ENCODE peak calls at places on chromosomes 2 and 18, in nine cellular contexts. F is bronchial epithelial cell; P is astrocyte of the spinal cord; O is coronary artery; Z is psoas muscle; N is IMR-90; A is CD8-positive, alpha-beta T cell; S is nephron progenitor cell; J is neural crest cell. H is an unnamed sample.
A peak's percentile ranks its signal among the peaks of the same experiment; 100 is the strongest.

GRCh38 chr2:128466377-128467175 is 147.9 kb upstream of the HS6ST1 start:
- DNase-seq in F (no peak), P (no peak), O (peak; percentile 88), Z (peak; percentile 72), N (no peak), A (no peak), S (no peak), J (no peak), H (peak; percentile 10)

GRCh38 chr2:62475172-62476011 is 30.6 kb downstream of the TMEM17 start:
- DNase-seq in F (peak; percentile 27), P (peak; percentile 28), O (no peak), Z (no peak), N (no peak), A (peak; percentile 16), S (peak; percentile 24), J (no peak), H (peak; percentile 26)

GRCh38 chr18:6482198-6482977 is 67.7 kb upstream of the L3MBTL4 start:
- DNase-seq in F (peak; percentile 38), P (peak; percentile 67), O (peak; percentile 80), Z (peak; percentile 75), N (peak; percentile 67), A (no peak), S (peak; percentile 78), J (peak; percentile 57), H (peak; percentile 25)

GRCh38 chr18:45722899-45723298 is 1.1 kb upstream of the SLC14A1 start:
- DNase-seq in F (peak; percentile 73), P (peak; percentile 83), O (no peak), Z (peak; percentile 53), N (peak; percentile 77), A (peak; percentile 69), S (peak; percentile 85), J (peak; percentile 75), H (peak; percentile 60)

GRCh38 chr2:175600024-175600831 is 401.8 kb downstream of the LNPK start:
- DNase-seq in F (peak; percentile 52), P (no peak), O (no peak), Z (peak; percentile 27), N (no peak), A (no peak), S (no peak), J (no peak), H (no peak)

GRCh38 chr2:217625475-217626245 is 377.1 kb downstream of the TNS1 start:
- DNase-seq in F (no peak), P (peak; percentile 6), O (peak; percentile 9), Z (no peak), N (peak; percentile 69), A (no peak), S (no peak), J (no peak), H (no peak)

GRCh38 chr2:218896501-218897393 is 16.1 kb downstream of the WNT10A start:
- DNase-seq in F (peak; percentile 49), P (no peak), O (no peak), Z (no peak), N (peak; percentile 31), A (peak; percentile 84), S (peak; percentile 61), J (no peak), H (peak; percentile 86)

GRCh38 chr18:21933931-21934765 is 193.6 kb downstream of the MIB1 start:
- DNase-seq in F (no peak), P (no peak), O (no peak), Z (no peak), N (no peak), A (no peak), S (no peak), J (no peak), H (no peak)

GRCh38 chr2:226478121-226478809 is 321.4 kb downstream of the IRS1 start:
- DNase-seq in F (peak; percentile 70), P (peak; percentile 96), O (peak; percentile 79), Z (peak; percentile 52), N (peak; percentile 96), A (no peak), S (no peak), J (no peak), H (no peak)

GRCh38 chr18:45503988-45504387 is 111.3 kb upstream of the SLC14A2 start:
- DNase-seq in F (no peak), P (peak; percentile 33), O (no peak), Z (no peak), N (no peak), A (no peak), S (no peak), J (no peak), H (no peak)

GRCh38 chr2:120260736-120261135 is 8.1 kb downstream of the RALB start:
- DNase-seq in F (no peak), P (no peak), O (no peak), Z (no peak), N (no peak), A (no peak), S (no peak), J (no peak), H (no peak)

GRCh38 chr2:1645761-1646476 is 98.4 kb downstream of the PXDN start:
- DNase-seq in F (no peak), P (no peak), O (peak; percentile 56), Z (no peak), N (no peak), A (no peak), S (no peak), J (no peak), H (no peak)

GRCh38 chr2:1641498-1641897 is 102.8 kb downstream of the PXDN start:
- DNase-seq in F (no peak), P (no peak), O (no peak), Z (no peak), N (no peak), A (no peak), S (no peak), J (no peak), H (no peak)

GRCh38 chr2:1644427-1644826 is 99.9 kb downstream of the PXDN start:
- DNase-seq in F (no peak), P (no peak), O (peak; percentile 46), Z (no peak), N (no peak), A (no peak), S (no peak), J (no peak), H (no peak)

GRCh38 chr2:1642066-1642861 is 102.1 kb downstream of the PXDN start:
- DNase-seq in F (no peak), P (peak; percentile 80), O (no peak), Z (no peak), N (peak; percentile 65), A (no peak), S (no peak), J (no peak), H (no peak)

DNA sequence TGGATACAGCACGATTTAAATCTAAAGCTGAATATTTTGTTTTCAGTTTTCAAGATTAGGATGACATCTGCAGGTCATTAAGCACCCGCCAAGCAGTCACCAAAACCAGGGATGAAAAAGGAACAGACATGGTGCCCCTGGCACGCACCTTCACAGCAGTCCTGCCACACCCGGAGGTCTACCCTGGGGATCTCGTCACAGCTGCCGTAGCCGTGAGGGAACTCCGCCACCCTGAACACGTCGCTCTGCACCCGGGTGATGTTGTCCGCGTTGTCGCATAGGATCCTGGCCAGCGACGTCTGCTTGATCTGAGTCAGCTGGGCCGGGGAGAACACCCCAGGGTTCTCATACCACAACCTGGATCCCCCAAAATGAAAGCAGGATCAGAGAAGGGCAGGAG is 101.1 kb downstream of the PXDN start:
- DNase-seq in F (no peak), P (no peak), O (peak; percentile 75), Z (no peak), N (no peak), A (no peak), S (no peak), J (no peak), H (no peak)
- TF ChIP-seq CTCF in F (no peak), P (no peak), O (no peak), Z (no peak), N (no peak), A (no peak), S (no peak), J (no peak), H (no peak)

DNA sequence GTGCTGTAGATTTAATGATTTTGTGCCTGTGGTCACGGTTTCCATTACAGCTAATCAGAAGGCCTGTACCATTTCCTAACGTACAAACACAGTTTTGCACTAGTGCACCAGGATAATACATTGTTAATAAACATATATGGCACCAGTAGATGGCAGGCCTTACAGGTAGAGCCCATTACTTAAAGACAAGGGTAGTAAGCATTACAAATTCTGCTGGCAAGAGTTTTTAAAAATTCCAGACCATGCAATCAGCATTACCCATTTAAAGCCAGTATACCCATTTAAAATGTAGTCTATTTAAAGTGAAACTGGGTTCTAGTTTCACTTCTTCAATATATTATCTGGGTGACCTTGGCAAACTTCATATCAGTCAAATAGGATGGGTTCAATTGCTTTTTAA is 224.2 kb downstream of the NUP35 start:
- DNase-seq in F (no peak), P (no peak), O (no peak), Z (no peak), N (no peak), A (no peak), S (no peak), J (no peak), H (no peak)
- TF ChIP-seq CTCF in F (no peak), P (no peak), O (no peak), Z (no peak), N (no peak), A (no peak), S (no peak), J (no peak), H (no peak)

DNA sequence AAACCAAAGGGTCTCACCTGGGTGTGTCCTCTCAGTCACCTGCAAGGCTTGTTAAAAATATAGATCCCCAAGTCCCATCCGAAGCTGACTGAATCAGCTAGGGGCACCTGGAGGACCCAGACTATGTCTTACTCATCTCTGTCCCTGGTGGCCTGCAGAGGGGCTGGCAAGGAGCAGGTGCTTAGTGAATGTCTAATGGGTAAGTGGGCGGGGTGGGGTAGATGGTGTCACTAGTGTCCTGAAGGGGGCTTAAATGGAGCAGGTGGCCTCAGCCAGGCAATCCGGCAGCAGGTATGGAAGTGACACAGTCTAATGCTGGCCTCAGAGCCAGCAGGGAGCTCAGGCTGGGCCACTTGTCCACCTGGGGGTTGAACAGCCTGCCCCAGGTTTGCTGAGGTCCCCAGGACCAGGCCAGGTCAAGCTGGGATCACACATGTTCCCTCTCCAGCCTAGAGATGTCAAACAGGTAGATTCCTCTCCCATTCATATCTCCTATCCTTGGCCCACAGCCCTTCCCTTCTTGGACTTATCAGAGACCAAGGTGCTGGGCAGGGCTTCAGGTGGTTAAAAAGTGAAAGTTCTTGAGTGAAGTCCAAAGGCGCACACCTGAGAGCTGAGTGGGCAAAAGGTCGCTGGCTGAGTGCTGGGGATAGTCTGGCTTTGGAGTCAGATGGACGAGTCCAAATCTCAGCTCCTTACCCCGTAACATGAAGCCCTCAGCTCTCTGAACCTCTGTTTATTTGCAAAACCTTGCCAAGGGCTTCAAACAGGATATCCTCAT is 1.6 kb downstream of the STEAP3 start:
- DNase-seq in F (no peak), P (no peak), O (no peak), Z (no peak), N (peak; percentile 32), A (no peak), S (no peak), J (no peak), H (no peak)
- TF ChIP-seq CTCF in F (no peak), P (no peak), O (no peak), Z (no peak), N (no peak), A (no peak), S (no peak), J (no peak), H (no peak)

DNA sequence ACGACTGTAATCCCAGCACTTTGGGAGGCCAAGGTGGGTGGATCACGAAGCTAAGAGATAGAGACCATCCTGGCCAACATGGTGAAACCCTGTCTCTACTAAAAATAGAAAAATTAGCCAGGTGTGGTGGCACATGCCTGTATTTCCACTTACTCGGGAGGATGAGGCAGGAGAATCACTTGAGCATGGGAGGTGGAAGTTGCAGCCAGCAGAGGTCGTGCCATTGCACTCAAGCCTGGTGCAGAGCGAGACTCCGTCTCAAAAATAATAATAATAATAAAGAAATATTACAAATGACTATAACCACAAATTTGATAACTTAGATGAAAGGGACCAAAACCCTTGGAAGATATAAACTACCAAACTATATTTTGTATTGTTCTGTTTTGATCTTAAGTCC is 226.3 kb upstream of the GULP1 start:
- DNase-seq in F (no peak), P (no peak), O (no peak), Z (no peak), N (no peak), A (no peak), S (no peak), J (no peak), H (no peak)
- TF ChIP-seq CTCF in F (no peak), P (no peak), O (no peak), Z (no peak), N (no peak), A (no peak), S (no peak), J (no peak), H (no peak)

H was measured in natural killer cell.